ENCODE peak calls at places on chromosomes 3 and 15, in six cellular contexts. R, H, P, N, T and Y are unnamed samples.

GRCh38 chr15:20340331-20340811 is 201.2 kb downstream of the GOLGA6L6 start:
- DNase-seq in N (no peak), P (no peak), H (no peak), R (no peak), T (no peak), Y (no peak)

GRCh38 chr3:195260286-195260905 is 10.6 kb downstream of the XXYLT1 start:
- DNase-seq in P (no peak), H (peak; percentile 90), R (peak; percentile 37), T (no peak), N (no peak), Y (no peak)

GRCh38 chr15:84894743-84895425 is 10.4 kb downstream of the SLC28A1 start:
- DNase-seq in R (no peak), H (no peak), N (no peak), T (no peak), P (no peak), Y (no peak)

GRCh38 chr3:9914559-9915251 is 2.2 kb upstream of the IL17RC start:
- DNase-seq in T (no peak), H (no peak), N (peak; percentile 44), P (no peak), R (no peak), Y (no peak)

GRCh38 chr3:141482250-141482937 is 4.4 kb upstream of the RASA2 start:
- DNase-seq in P (no peak), T (no peak), H (no peak), R (no peak), N (peak; percentile 90), Y (no peak)

GRCh38 chr15:101047301-101047781 is 128.2 kb downstream of the LRRK1 start:
- DNase-seq in H (peak; percentile 53), T (no peak), N (no peak), P (no peak), R (no peak), Y (no peak)

GRCh38 chr15:85414991-85415390 is 34.6 kb downstream of the AKAP13 start:
- DNase-seq in R (no peak), T (no peak), N (no peak), H (no peak), P (no peak), Y (no peak)

GRCh38 chr3:67605377-67605776 is 49.0 kb downstream of the SUCLG2 start:
- DNase-seq in H (no peak), N (no peak), T (no peak), P (no peak), R (no peak), Y (no peak)

GRCh38 chr3:193080821-193081220 is 160.2 kb upstream of the PLAAT1 start:
- DNase-seq in R (no peak), T (no peak), P (no peak), H (no peak), N (no peak), Y (no peak)

GRCh38 chr3:125651246-125651645 is 55.9 kb upstream of the OSBPL11 start:
- DNase-seq in N (no peak), P (no peak), R (no peak), H (peak; percentile 36), T (no peak), Y (no peak)

GRCh38 chr3:196323723-196324122 is 5.7 kb upstream of the DYNLT2B start:
- DNase-seq in P (no peak), N (peak; percentile 37), R (no peak), T (peak; percentile 31), H (no peak), Y (no peak)

GRCh38 chr3:189756651-189757078 is 125.5 kb downstream of the TP63 start:
- DNase-seq in R (no peak), P (no peak), T (no peak), N (no peak), H (no peak), Y (no peak)

GRCh38 chr3:38574411-38575278 is 74.8 kb downstream of the SCN5A start:
- DNase-seq in T (no peak), H (peak; percentile 37), R (no peak), N (no peak), P (no peak), Y (no peak)

GRCh38 chr3:134378818-134379217 is 4.6 kb upstream of the AMOTL2 start:
- DNase-seq in P (no peak), R (no peak), N (no peak), T (no peak), H (peak; percentile 33), Y (no peak)

GRCh38 chr3:105368575-105369500 is 2.1 kb downstream of the ALCAM start:
- DNase-seq in H (peak; percentile 53), N (peak; percentile 60), R (no peak), P (peak; percentile 69), T (no peak), Y (peak; percentile 21)

GRCh38 chr3:105366302-105367062 is at the start of gene ALCAM:
- DNase-seq in H (peak; percentile 90), N (peak; percentile 87), T (peak; percentile 22), P (peak; percentile 77), R (peak; percentile 49), Y (peak; percentile 48)

GRCh38 chr3:105365536-105366301 is 990 bp upstream of the ALCAM start:
- DNase-seq in T (no peak), P (no peak), N (no peak), R (no peak), H (no peak), Y (no peak)

GRCh38 chr3:105367063-105367405 is 325 bp downstream of the ALCAM start:
- DNase-seq in R (no peak), H (no peak), N (no peak), P (no peak), T (no peak), Y (peak; percentile 19)

DNA sequence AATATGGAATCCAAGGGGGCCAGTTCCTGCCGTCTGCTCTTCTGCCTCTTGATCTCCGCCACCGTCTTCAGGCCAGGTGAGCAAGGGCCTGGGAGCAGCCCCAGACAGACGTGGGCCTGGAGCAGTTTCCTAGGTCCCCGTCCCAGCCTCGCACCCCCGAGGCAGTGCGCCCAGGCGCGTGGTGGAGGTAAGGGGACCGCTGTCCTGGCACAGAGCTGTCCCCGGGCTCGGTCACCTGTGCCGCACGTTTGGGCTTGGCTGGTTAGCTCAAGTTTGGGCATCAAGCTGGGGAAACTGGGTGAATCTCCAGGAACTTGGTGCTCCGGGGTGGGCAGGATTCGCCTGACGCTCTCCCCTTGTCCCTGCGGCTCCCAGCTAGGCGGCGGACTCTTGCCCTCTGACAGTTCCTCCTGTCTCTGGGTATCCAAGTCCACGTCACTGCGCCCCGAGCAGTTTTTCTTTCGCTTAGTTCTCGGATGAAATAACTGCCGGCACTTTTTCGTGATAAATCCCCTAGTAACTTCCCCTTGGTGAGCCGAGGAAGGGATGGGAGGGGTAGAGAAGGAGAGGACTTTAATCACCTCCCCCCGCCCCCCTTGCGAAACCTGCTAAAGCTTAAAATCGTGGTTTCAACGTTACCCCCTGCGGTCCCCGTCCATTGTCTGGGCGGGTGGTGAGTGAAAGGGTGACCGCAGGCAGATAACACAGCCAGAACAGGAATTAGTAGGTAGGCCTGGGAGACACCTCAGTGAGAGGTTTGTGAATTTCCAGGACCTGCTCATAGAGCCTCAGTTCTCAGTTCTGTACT is 901 bp downstream of the ALCAM start:
- DNase-seq in H (peak; percentile 71), T (no peak), N (peak; percentile 47), R (peak; percentile 38), P (peak; percentile 82), Y (peak; percentile 36)
- TF ChIP-seq POLR2AphosphoS5 in H (no peak), T (no peak), N (no peak), R (peak; percentile 41), P (peak; percentile 34), Y (no peak)

DNA sequence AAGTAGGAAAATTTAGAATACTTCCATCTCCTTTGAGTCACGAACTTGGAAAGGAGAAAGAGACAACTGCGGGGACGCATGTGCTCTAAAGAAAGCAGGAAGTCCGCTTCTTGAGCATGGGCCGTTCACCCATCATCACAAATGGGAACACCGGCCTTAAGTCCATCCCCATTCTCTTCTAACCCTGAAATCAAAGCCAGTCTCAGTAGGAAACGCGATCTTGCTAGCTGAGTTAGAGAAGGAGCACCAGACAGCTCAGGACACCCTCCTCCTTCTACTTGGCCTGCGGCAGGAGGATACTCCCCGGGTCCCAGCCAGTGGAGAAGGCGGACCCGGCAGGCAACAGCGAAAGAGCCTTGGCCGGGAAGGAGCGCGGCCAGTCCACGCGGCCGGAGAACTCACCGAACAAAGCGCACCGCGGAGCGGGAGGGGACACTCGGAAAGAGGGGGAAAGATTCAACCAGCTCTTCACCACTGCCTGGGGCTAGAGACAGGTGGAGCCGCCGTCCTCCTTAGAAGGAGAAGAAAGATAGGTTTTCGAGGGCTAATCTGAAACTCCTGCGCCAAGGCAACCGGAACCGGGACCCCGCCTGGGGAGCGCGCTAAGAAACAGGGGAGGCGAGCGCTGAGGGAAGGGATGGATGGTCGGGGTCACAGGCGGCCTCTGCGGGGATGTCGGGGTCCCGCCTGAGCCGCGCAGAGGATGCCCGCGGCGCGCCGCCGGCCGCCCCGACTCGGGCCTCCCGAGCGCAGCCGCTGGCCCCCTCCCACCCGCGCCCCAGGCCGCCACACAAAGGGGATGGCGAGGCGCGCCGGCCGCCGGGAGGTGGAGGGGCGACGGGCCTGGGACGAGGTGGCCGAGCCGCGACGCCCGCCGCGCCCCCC is 825 bp downstream of the SLC4A7 start:
- DNase-seq in P (peak; percentile 32), R (peak; percentile 21), N (peak; percentile 35), T (peak; percentile 29), H (peak; percentile 63), Y (peak; percentile 22)
- TF ChIP-seq POLR2A in P (peak; percentile 48), R (no peak), N (no peak), T (no peak), H (no peak), Y (peak; percentile 56)

DNA sequence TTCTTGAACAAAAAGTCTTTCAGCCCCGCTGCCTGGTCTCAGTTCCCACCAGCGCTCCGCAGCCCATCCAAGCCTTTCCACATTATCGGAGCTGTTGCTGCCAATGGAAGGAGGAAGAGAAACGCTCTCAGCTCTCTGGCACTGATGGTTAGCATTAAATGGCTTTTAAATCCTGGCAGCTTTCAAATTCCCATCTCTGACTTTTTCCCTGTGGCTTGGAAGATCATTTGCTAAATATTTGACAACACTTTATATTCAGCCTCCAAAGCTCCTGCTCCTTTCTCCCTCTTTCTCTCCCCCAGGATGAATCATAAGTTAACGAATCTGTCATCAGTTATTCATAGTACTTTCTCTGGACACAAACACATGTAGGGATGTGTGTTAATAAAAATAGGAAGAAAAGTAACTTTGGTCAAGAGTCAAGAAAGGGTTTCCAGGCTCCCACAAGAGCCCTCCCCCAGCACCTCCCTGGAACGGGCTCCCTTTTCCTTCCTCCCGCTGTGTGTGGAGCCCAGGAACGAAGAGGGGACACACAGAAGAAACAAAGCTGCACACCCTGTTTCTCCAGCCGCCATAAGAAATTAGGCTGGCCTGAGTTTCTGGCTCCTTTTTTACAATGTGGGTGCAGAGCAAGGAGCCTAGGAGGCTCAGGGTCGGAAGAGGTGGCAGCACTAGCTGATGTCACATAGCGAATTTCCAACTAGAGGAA is 47.6 kb upstream of the TSEN2 start:
- DNase-seq in H (no peak), P (no peak), N (no peak), R (no peak), T (no peak), Y (no peak)
- TF ChIP-seq TAF1 in H (no peak), P (no peak), N (no peak), R (no peak), T (no peak), Y (no peak)

DNA sequence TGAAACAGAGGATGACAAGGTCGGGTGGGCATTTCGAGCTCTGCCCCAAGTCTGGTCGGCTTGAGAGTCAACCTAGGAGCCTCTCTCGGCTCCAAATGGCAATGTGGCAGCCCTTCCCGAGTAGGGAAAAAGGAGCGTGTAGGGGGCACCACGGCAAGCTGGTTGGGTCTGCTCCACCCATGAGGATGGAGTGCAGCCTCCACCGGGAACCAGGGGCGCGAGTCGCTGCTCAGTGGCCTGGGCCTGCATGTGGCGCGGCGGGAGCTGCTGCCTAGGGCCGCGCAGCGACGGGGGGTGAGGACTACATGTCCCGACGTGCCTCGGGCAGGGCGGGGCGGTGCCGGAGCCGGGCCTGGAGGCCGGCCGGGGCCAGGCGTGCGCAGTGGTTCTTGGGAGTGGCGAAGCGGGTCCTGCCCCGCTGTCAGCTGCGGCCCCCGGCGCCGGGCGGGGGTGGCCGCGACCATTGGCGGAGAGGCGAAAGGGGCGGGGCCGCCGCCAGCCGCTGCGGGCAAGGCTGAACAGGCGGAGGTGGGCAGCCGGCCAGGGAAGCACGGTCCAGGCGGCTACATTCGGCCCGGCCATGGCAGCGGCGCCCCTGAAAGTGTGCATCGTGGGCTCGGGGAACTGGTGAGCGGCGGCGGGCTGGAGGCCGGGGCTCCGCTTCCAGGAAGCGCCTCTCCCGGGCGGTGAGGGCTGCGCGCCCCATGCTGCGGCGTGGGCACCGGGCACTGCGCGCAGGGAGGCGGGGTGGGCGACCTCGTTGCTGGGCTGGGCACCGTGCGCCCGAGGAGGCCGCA is at the start of gene GPD1L:
- DNase-seq in R (peak; percentile 93), T (peak; percentile 97), N (peak; percentile 89), H (peak; percentile 92), P (peak; percentile 67), Y (peak; percentile 88)
- TF ChIP-seq POLR2AphosphoS5 in R (no peak), T (no peak), N (no peak), H (no peak), P (no peak), Y (no peak)